ENCODE peak calls at places on chromosomes 7 and 10, in six cellular contexts. One of them, this sample, is unnamed.

GRCh38 chr7:92740134-92740533 is 96.2 kb downstream of the CDK6 start:
- DNase-seq in K562: no peak
- DNase-seq in A549: no peak
- DNase-seq in HepG2: no peak
- DNase-seq in GM12878: no peak
- DNase-seq in endothelial cell of umbilical vein: no peak
- DNase-seq in this sample: no peak

GRCh38 chr7:151320263-151320845 is 21.3 kb upstream of the NUB1 start:
- DNase-seq in K562: no peak
- DNase-seq in GM12878: no peak
- DNase-seq in HepG2: no peak
- DNase-seq in endothelial cell of umbilical vein: no peak
- DNase-seq in A549: no peak
- DNase-seq in this sample: no peak

GRCh38 chr10:69438531-69439349 is 12.5 kb upstream of the TSPAN15 start:
- DNase-seq in GM12878: no peak
- DNase-seq in HepG2: no peak
- DNase-seq in K562: no peak
- DNase-seq in A549: peak; percentile 77
- DNase-seq in endothelial cell of umbilical vein: no peak
- DNase-seq in this sample: peak; percentile 50

GRCh38 chr10:5479481-5480161 is 19.7 kb downstream of the CALML5 start:
- DNase-seq in GM12878: no peak
- DNase-seq in endothelial cell of umbilical vein: no peak
- DNase-seq in HepG2: no peak
- DNase-seq in A549: no peak
- DNase-seq in K562: peak; percentile 95
- DNase-seq in this sample: no peak

GRCh38 chr7:151168022-151168786 is 710 bp upstream of the GBX1 start:
- DNase-seq in endothelial cell of umbilical vein: no peak
- DNase-seq in A549: peak; percentile 74
- DNase-seq in K562: peak; percentile 81
- DNase-seq in HepG2: no peak
- DNase-seq in GM12878: no peak
- DNase-seq in this sample: peak; percentile 64

GRCh38 chr7:142868881-142869415 is 14.1 kb downstream of the EPHB6 start:
- DNase-seq in A549: no peak
- DNase-seq in endothelial cell of umbilical vein: no peak
- DNase-seq in K562: no peak
- DNase-seq in GM12878: no peak
- DNase-seq in HepG2: no peak
- DNase-seq in this sample: no peak

GRCh38 chr10:45008524-45009161 is 7.9 kb downstream of the ZNF22 start:
- DNase-seq in A549: peak; percentile 62
- DNase-seq in K562: peak; percentile 87
- DNase-seq in HepG2: peak; percentile 88
- DNase-seq in GM12878: peak; percentile 35
- DNase-seq in endothelial cell of umbilical vein: peak; percentile 94
- DNase-seq in this sample: peak; percentile 93

GRCh38 chr10:89047397-89047796 is 56.8 kb downstream of the FAS start:
- DNase-seq in GM12878: no peak
- DNase-seq in endothelial cell of umbilical vein: no peak
- DNase-seq in K562: no peak
- DNase-seq in A549: no peak
- DNase-seq in HepG2: no peak
- DNase-seq in this sample: no peak

GRCh38 chr7:82413237-82413636 is 30.3 kb downstream of the CACNA2D1 start:
- DNase-seq in endothelial cell of umbilical vein: no peak
- DNase-seq in K562: no peak
- DNase-seq in GM12878: no peak
- DNase-seq in A549: no peak
- DNase-seq in HepG2: no peak
- DNase-seq in this sample: no peak

GRCh38 chr7:100895956-100896742 is 461 bp upstream of the ACHE start:
- DNase-seq in A549: no peak
- DNase-seq in K562: peak; percentile 85
- DNase-seq in endothelial cell of umbilical vein: no peak
- DNase-seq in GM12878: no peak
- DNase-seq in HepG2: no peak
- DNase-seq in this sample: peak; percentile 59

GRCh38 chr7:30908681-30909080 is 3.0 kb upstream of the AQP1 start:
- DNase-seq in K562: no peak
- DNase-seq in GM12878: no peak
- DNase-seq in HepG2: no peak
- DNase-seq in endothelial cell of umbilical vein: no peak
- DNase-seq in A549: no peak
- DNase-seq in this sample: no peak

GRCh38 chr7:644381-645305 is 81.9 kb upstream of the DNAAF5 start:
- DNase-seq in GM12878: no peak
- DNase-seq in K562: no peak
- DNase-seq in endothelial cell of umbilical vein: no peak
- DNase-seq in A549: no peak
- DNase-seq in HepG2: no peak
- DNase-seq in this sample: no peak

GRCh38 chr10:30862486-30862885 is 169.2 kb downstream of the ZNF438 start:
- DNase-seq in HepG2: no peak
- DNase-seq in K562: no peak
- DNase-seq in endothelial cell of umbilical vein: no peak
- DNase-seq in A549: no peak
- DNase-seq in GM12878: no peak
- DNase-seq in this sample: peak; percentile 90

GRCh38 chr7:104272767-104273384 is 55.5 kb upstream of the LHFPL3 start:
- DNase-seq in K562: peak; percentile 29
- DNase-seq in HepG2: peak; percentile 36
- DNase-seq in A549: no peak
- DNase-seq in endothelial cell of umbilical vein: peak; percentile 55
- DNase-seq in GM12878: no peak
- DNase-seq in this sample: peak; percentile 50

GRCh38 chr7:163971-164881 is 28.1 kb upstream of the FAM20C start:
- DNase-seq in HepG2: no peak
- DNase-seq in K562: no peak
- DNase-seq in GM12878: no peak
- DNase-seq in endothelial cell of umbilical vein: no peak
- DNase-seq in A549: no peak
- DNase-seq in this sample: no peak

GRCh38 chr10:86664370-86665217 is 3.7 kb upstream of the LDB3 start:
- DNase-seq in HepG2: no peak
- DNase-seq in A549: no peak
- DNase-seq in endothelial cell of umbilical vein: no peak
- DNase-seq in K562: no peak
- DNase-seq in GM12878: no peak
- DNase-seq in this sample: peak; percentile 23

GRCh38 chr10:43963379-43963778 is 314.7 kb upstream of the ZNF32 start:
- DNase-seq in A549: no peak
- DNase-seq in K562: no peak
- DNase-seq in GM12878: no peak
- DNase-seq in endothelial cell of umbilical vein: no peak
- DNase-seq in HepG2: no peak
- DNase-seq in this sample: no peak

GRCh38 chr10:60816624-60817023 is 38.3 kb downstream of the CDK1 start:
- DNase-seq in K562: peak; percentile 88
- DNase-seq in endothelial cell of umbilical vein: peak; percentile 88
- DNase-seq in HepG2: peak; percentile 71
- DNase-seq in GM12878: peak; percentile 26
- DNase-seq in A549: peak; percentile 84
- DNase-seq in this sample: peak; percentile 82

GRCh38 chr7:70681111-70681846 is 450.7 kb upstream of the GALNT17 start:
- DNase-seq in endothelial cell of umbilical vein: no peak
- DNase-seq in HepG2: no peak
- DNase-seq in GM12878: no peak
- DNase-seq in K562: no peak
- DNase-seq in A549: no peak
- DNase-seq in this sample: no peak

GRCh38 chr7:105337529-105337928 is 51.2 kb downstream of the SRPK2 start:
- DNase-seq in K562: no peak
- DNase-seq in endothelial cell of umbilical vein: no peak
- DNase-seq in HepG2: no peak
- DNase-seq in GM12878: no peak
- DNase-seq in A549: no peak
- DNase-seq in this sample: no peak

GRCh38 chr7:112414855-112415490 is 35.3 kb upstream of the IFRD1 start:
- DNase-seq in K562: peak; percentile 63
- DNase-seq in HepG2: peak; percentile 42
- DNase-seq in GM12878: no peak
- DNase-seq in A549: peak; percentile 68
- DNase-seq in endothelial cell of umbilical vein: peak; percentile 63
- DNase-seq in this sample: peak; percentile 63

GRCh38 chr7:23115991-23116390 is 10.4 kb downstream of the KLHL7 start:
- DNase-seq in endothelial cell of umbilical vein: peak; percentile 12
- DNase-seq in GM12878: no peak
- DNase-seq in K562: no peak
- DNase-seq in A549: no peak
- DNase-seq in HepG2: no peak
- DNase-seq in this sample: no peak

GRCh38 chr10:132294561-132295320 is 13.0 kb downstream of the STK32C start:
- DNase-seq in A549: no peak
- DNase-seq in endothelial cell of umbilical vein: no peak
- DNase-seq in K562: peak; percentile 34
- DNase-seq in GM12878: no peak
- DNase-seq in HepG2: no peak
- DNase-seq in this sample: peak; percentile 51

GRCh38 chr7:134298902-134299683 is 17.6 kb downstream of the SLC35B4 start:
- DNase-seq in endothelial cell of umbilical vein: no peak
- DNase-seq in HepG2: no peak
- DNase-seq in A549: no peak
- DNase-seq in GM12878: no peak
- DNase-seq in K562: no peak
- DNase-seq in this sample: no peak

DNA sequence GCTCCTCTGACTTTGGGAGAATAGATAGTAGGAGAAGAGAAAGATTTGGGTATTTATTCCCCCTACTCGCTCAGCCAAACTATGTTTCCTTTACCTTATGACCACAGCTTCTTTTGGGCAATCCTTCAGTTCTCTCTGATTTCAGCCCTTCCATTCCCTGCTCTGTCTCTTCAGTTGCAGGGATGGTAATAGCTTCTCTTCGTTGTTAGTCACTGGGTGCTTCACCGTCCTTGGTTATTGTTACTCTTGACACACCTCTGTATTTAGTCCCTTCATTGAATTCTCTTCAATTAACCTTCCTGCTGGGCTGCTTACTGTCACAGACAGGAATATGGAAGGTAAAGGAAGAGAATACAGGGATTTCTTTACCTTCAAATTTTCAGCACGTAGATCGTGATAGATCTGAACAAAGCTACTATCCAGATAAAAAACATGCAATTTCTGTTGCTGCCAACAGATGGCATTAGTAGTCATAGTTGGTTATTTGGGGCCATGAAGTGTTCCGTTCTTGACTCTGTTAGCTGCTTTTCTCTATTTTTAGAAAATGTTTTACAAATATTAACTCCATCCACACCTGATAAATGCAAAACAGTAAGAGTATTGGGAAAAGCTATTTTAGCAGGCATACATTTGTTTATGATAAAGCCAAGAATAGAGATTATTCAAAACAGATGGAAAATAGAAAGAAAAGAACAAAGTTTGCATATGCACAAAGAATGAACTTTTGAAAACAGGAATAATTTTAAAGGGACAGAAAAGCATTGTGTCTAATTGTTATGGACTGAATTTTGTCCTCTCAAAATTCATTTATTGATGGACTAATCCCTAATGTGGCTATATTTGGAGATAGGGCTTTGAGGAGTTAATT is 14.0 kb upstream of the PTTG1IP2 start:
- DNase-seq in endothelial cell of umbilical vein: peak; percentile 57
- DNase-seq in GM12878: peak; percentile 7
- DNase-seq in K562: peak; percentile 40
- DNase-seq in HepG2: peak; percentile 10
- DNase-seq in A549: peak; percentile 44
- DNase-seq in this sample: peak; percentile 60
- TF ChIP-seq MYC in endothelial cell of umbilical vein: no peak
- TF ChIP-seq MYC in GM12878: no peak
- TF ChIP-seq MYC in K562: no peak
- TF ChIP-seq MYC in HepG2: no peak
- TF ChIP-seq MYC in A549: no peak
- TF ChIP-seq MYC in this sample: no peak

GRCh38 chr10:95176101-95176500 is 17.9 kb upstream of the ACSM6 start:
- DNase-seq in A549: no peak
- DNase-seq in GM12878: no peak
- DNase-seq in HepG2: no peak
- DNase-seq in K562: no peak
- DNase-seq in endothelial cell of umbilical vein: no peak
- DNase-seq in this sample: no peak
- TF ChIP-seq CTCF in A549: peak; percentile 28
- TF ChIP-seq CTCF in GM12878: no peak
- TF ChIP-seq CTCF in HepG2: no peak
- TF ChIP-seq CTCF in K562: no peak
- TF ChIP-seq CTCF in endothelial cell of umbilical vein: no peak
- TF ChIP-seq CTCF in this sample: no peak

GRCh38 chr7:113625494-113626102 is 293.2 kb downstream of the PPP1R3A start:
- DNase-seq in GM12878: no peak
- DNase-seq in endothelial cell of umbilical vein: no peak
- DNase-seq in HepG2: no peak
- DNase-seq in K562: no peak
- DNase-seq in A549: no peak
- DNase-seq in this sample: no peak

GRCh38 chr7:113629244-113629643 is 289.6 kb downstream of the PPP1R3A start:
- DNase-seq in endothelial cell of umbilical vein: no peak
- DNase-seq in K562: no peak
- DNase-seq in HepG2: no peak
- DNase-seq in GM12878: no peak
- DNase-seq in A549: no peak
- DNase-seq in this sample: no peak
- TF ChIP-seq MYC in endothelial cell of umbilical vein: no peak
- TF ChIP-seq MYC in K562: no peak
- TF ChIP-seq MYC in HepG2: no peak
- TF ChIP-seq MYC in GM12878: no peak
- TF ChIP-seq MYC in A549: no peak
- TF ChIP-seq MYC in this sample: no peak

GRCh38 chr10:84201244-84201606 is 6.9 kb downstream of the CDHR1 start:
- DNase-seq in HepG2: no peak
- DNase-seq in endothelial cell of umbilical vein: no peak
- DNase-seq in GM12878: no peak
- DNase-seq in K562: peak; percentile 39
- DNase-seq in A549: no peak
- DNase-seq in this sample: no peak
- TF ChIP-seq CTCF in HepG2: peak; percentile 26
- TF ChIP-seq CTCF in endothelial cell of umbilical vein: no peak
- TF ChIP-seq CTCF in GM12878: peak; percentile 3
- TF ChIP-seq CTCF in K562: peak; percentile 47
- TF ChIP-seq CTCF in A549: no peak
- TF ChIP-seq CTCF in this sample: peak; percentile 12

GRCh38 chr7:129394101-129394500 is 40.1 kb upstream of the STRIP2 start:
- DNase-seq in K562: no peak
- DNase-seq in GM12878: no peak
- DNase-seq in A549: no peak
- DNase-seq in endothelial cell of umbilical vein: no peak
- DNase-seq in HepG2: no peak
- DNase-seq in this sample: no peak
- TF ChIP-seq MYC in K562: no peak
- TF ChIP-seq MYC in GM12878: no peak
- TF ChIP-seq MYC in A549: no peak
- TF ChIP-seq MYC in endothelial cell of umbilical vein: no peak
- TF ChIP-seq MYC in HepG2: no peak
- TF ChIP-seq MYC in this sample: no peak

This sample was measured in NB4.